ENCODE peak calls at places on chromosomes 4 and X, in nine cellular contexts. P is CD4-positive, CD25-positive, alpha-beta regulatory T cell; F is PC-9; Q is cardiac muscle cell; Z is gastrocnemius medialis; V is left lung; R is hepatocyte; A is psoas muscle; D is fibroblast of lung. O is an unnamed sample.

GRCh38 chr4:100841911-100842310 is 324.1 kb upstream of the EMCN start:
- DNase-seq in P (no peak), F (no peak), Q (no peak), Z (no peak), V (no peak), R (no peak), A (no peak), D (no peak), O (no peak)

GRCh38 chrX:31130457-31131215 is 58.8 kb upstream of the FTHL17 start:
- DNase-seq in P (no peak), F (no peak), Q (no peak), Z (no peak), V (no peak), R (no peak), A (no peak), D (peak; percentile 40), O (no peak)

GRCh38 chrX:110397904-110398303 is 39.3 kb downstream of the RTL9 start:
- DNase-seq in P (no peak), F (no peak), Q (no peak), Z (no peak), V (no peak), R (no peak), A (no peak), D (no peak), O (no peak)

GRCh38 chrX:76453737-76454406 is 26.4 kb downstream of the MAGEE1 start:
- DNase-seq in P (no peak), F (no peak), Q (peak; percentile 3), Z (no peak), V (no peak), R (no peak), A (no peak), D (no peak), O (peak; percentile 21)

GRCh38 chr4:100548209-100548579 is 30.4 kb upstream of the EMCN start:
- DNase-seq in P (no peak), F (no peak), Q (no peak), Z (no peak), V (no peak), R (no peak), A (no peak), D (no peak), O (no peak)

GRCh38 chr4:182752158-182752910 is 164.9 kb downstream of the DCTD start:
- DNase-seq in P (no peak), F (no peak), Q (no peak), Z (no peak), V (no peak), R (no peak), A (no peak), D (no peak), O (peak; percentile 72)

GRCh38 chrX:47078129-47079043 is at the start of gene RGN:
- DNase-seq in P (no peak), F (no peak), Q (peak; percentile 48), Z (peak; percentile 16), V (no peak), R (peak; percentile 32), A (peak; percentile 35), D (peak; percentile 12), O (peak; percentile 68)

GRCh38 chr4:141995051-141995450 is 358.7 kb downstream of the IL15 start:
- DNase-seq in P (no peak), F (no peak), Q (no peak), Z (no peak), V (no peak), R (no peak), A (no peak), D (no peak), O (no peak)

GRCh38 chr4:155582971-155583437 is 83.6 kb upstream of the GUCY1A1 start:
- DNase-seq in P (peak; percentile 32), F (no peak), Q (no peak), Z (no peak), V (no peak), R (no peak), A (no peak), D (peak; percentile 63), O (no peak)

GRCh38 chr4:54332577-54332976 is 103.5 kb downstream of the PDGFRA start:
- DNase-seq in P (no peak), F (no peak), Q (no peak), Z (no peak), V (no peak), R (no peak), A (no peak), D (no peak), O (no peak)

GRCh38 chr4:304987-305680 is at the start of gene ZNF732:
- DNase-seq in P (no peak), F (peak; percentile 60), Q (peak; percentile 95), Z (no peak), V (no peak), R (no peak), A (peak; percentile 14), D (peak; percentile 78), O (no peak)

GRCh38 chr4:41692717-41693345 is 55.7 kb downstream of the PHOX2B start:
- DNase-seq in P (peak; percentile 39), F (no peak), Q (peak; percentile 73), Z (peak; percentile 15), V (no peak), R (peak; percentile 77), A (peak; percentile 21), D (peak; percentile 71), O (peak; percentile 47)

GRCh38 chrX:826026-826425 is 195.4 kb downstream of the SHOX start:
- DNase-seq in P (no peak), F (no peak), Q (no peak), Z (peak; percentile 22), V (no peak), R (no peak), A (no peak), D (no peak), O (no peak)

GRCh38 chr4:2941138-2942036 is 21.8 kb downstream of the NOP14 start:
- DNase-seq in P (no peak), F (no peak), Q (no peak), Z (peak; percentile 11), V (no peak), R (peak; percentile 5), A (peak; percentile 11), D (no peak), O (peak; percentile 70)

DNA sequence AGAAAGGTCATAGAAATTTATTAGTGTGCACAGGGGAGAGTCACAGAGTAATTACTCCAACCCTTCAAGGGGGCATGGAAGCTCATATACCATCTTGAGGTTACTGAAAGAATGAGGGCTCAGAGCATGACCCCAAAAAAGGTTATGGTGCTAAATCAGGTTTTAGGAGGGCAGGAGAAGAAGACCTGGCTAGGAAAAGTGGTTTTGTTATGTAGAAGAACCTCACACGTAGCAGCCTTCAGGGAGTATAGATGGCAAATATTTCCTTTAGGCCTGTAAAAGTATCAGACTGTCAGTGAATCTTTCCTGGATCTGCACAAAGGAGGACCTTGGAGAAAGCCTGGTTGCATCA is 102.0 kb upstream of the PDE5A start:
- DNase-seq in P (no peak), F (no peak), Q (no peak), Z (no peak), V (no peak), R (no peak), A (no peak), D (peak; percentile 20), O (no peak)
- H3K36me3 ChIP-seq in P (no peaks in the 10 kb centered on the region), F (no peaks in the 10 kb centered on the region), Q (no peaks in the 10 kb centered on the region), Z (no peaks in the 10 kb centered on the region), V (no peaks in the 10 kb centered on the region), R (no peaks in the 10 kb centered on the region), A (peaks cover 2% of the 10 kb centered on the region), D (no peaks in the 10 kb centered on the region), O (no peaks in the 10 kb centered on the region)

GRCh38 chrX:13899607-13900006 is 82.7 kb upstream of the GPM6B start:
- DNase-seq in P (no peak), F (peak; percentile 62), Q (no peak), Z (peak; percentile 20), V (no peak), R (peak; percentile 39), A (no peak), D (peak; percentile 92), O (no peak)

GRCh38 chrX:13902406-13902805 is 85.5 kb upstream of the GPM6B start:
- DNase-seq in P (no peak), F (no peak), Q (no peak), Z (no peak), V (no peak), R (no peak), A (no peak), D (no peak), O (no peak)

GRCh38 chrX:13898603-13899002 is 81.7 kb upstream of the GPM6B start:
- DNase-seq in P (no peak), F (no peak), Q (no peak), Z (no peak), V (no peak), R (no peak), A (no peak), D (no peak), O (no peak)

GRCh38 chrX:13901354-13901753 is 84.5 kb upstream of the GPM6B start:
- DNase-seq in P (no peak), F (no peak), Q (no peak), Z (peak; percentile 38), V (no peak), R (no peak), A (no peak), D (no peak), O (no peak)

GRCh38 chrX:13900351-13900750 is 83.5 kb upstream of the GPM6B start:
- DNase-seq in P (no peak), F (no peak), Q (no peak), Z (no peak), V (no peak), R (no peak), A (no peak), D (no peak), O (no peak)
- H3K27ac ChIP-seq in P (no peak overlapping the region), F (no peak overlapping the region), Q (no peak overlapping the region), Z (no peak overlapping the region), V (no peak overlapping the region), R (no peak overlapping the region), A (no peak overlapping the region), D (no peak overlapping the region), O (no peak overlapping the region)

DNA sequence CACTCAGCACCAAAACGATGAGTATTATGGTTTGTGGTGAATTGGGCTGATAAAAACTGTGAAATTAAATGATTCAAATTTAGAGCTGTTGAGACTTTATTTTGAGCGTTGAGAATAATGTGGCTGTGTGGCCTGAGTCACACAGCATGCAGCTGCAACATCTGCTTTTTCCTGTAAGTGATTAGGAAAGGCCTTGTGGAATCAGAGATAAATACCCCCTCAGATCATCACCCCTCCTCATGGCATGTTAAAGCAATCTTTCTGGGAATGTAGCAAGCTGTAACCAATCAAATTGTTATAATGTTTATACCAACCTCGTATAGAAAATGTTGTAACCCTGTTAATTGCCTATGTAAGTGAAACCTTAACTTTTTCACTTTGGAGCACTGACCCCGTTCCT is 90.0 kb upstream of the GRPR start:
- DNase-seq in P (no peak), F (no peak), Q (no peak), Z (no peak), V (no peak), R (no peak), A (no peak), D (peak; percentile 71), O (no peak)
- H3K4me1 ChIP-seq in P (no peaks in the 10 kb centered on the region), F (no peaks in the 10 kb centered on the region), Q (no peaks in the 10 kb centered on the region), Z (no peaks in the 10 kb centered on the region), V (no peaks in the 10 kb centered on the region), R (peaks cover 3% of the 10 kb centered on the region), A (no peaks in the 10 kb centered on the region), D (no peaks in the 10 kb centered on the region), O (no peaks in the 10 kb centered on the region)

DNA sequence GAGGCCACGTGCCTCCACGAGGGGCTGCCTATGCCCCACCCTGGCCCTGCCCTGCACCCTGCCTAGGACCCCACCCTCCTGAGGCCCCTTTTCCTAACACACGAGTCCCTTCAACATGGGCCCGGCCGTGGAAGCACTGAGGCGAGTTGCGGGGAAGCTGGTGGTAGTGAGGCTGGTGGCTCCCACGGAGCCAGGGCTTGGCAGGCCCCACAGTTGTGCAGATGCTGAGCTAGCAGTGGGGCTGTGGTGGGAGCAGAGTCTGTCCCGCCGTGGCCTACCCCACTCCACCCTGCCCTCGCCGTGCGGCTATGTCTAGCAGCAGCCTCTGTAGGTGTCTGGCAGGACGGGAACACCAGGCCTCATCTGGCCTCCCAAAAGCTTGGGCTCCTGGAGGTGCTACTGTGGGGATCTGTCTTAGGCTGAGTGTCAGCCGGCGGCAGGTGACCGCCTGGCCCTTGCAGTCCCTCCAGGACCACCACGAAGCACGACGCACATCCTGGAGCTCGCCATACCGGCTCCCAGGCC is 18.8 kb downstream of the TACC3 start:
- DNase-seq in P (no peak), F (no peak), Q (no peak), Z (no peak), V (no peak), R (no peak), A (no peak), D (no peak), O (no peak)
- H3K36me3 ChIP-seq in P (peaks cover 85% of the 10 kb centered on the region), F (peaks cover 39% of the 10 kb centered on the region), Q (peaks cover 7% of the 10 kb centered on the region), Z (no peaks in the 10 kb centered on the region), V (no peaks in the 10 kb centered on the region), R (no peaks in the 10 kb centered on the region), A (peaks cover 7% of the 10 kb centered on the region), D (peaks cover 44% of the 10 kb centered on the region), O (peaks cover 51% of the 10 kb centered on the region)